ENCODE peak calls at places on chromosomes 12 and 14, in five cellular contexts. R is A549, W is K562, V is HepG2, T is GM23338. F is an unnamed sample.

GRCh38 chr12:47636908-47637780 is 68.7 kb downstream of the RPAP3 start:
- DNase-seq in R (no peak), V (peak), T (peak), W (peak), F (no peak)

GRCh38 chr14:28785096-28785952 is 18.7 kb downstream of the FOXG1 start:
- DNase-seq in V (no peak), R (no peak), W (no peak), T (peak), F (no peak)

GRCh38 chr12:120218680-120219606 is 18.0 kb upstream of the RPLP0 start:
- DNase-seq in V (peak), R (no peak), T (no peak), W (no peak), F (no peak)

GRCh38 chr12:101793401-101793800 is 37.4 kb downstream of the GNPTAB start:
- DNase-seq in T (no peak), V (no peak), R (no peak), W (peak), F (peak)

GRCh38 chr12:46472893-46473633 is 100.5 kb upstream of the SLC38A2 start:
- DNase-seq in T (no peak), V (peak), R (no peak), W (no peak), F (no peak)

GRCh38 chr14:80269338-80269935 is 58.1 kb upstream of the DIO2 start:
- DNase-seq in R (no peak), V (no peak), W (no peak), T (no peak), F (no peak)

GRCh38 chr12:14845350-14845750 is 2.0 kb upstream of the ART4 start:
- DNase-seq in W (peak), V (peak), R (peak), T (peak), F (no peak)

GRCh38 chr12:15423629-15424028 is 101.3 kb downstream of the PTPRO start:
- DNase-seq in V (no peak), W (no peak), T (no peak), R (no peak), F (no peak)

GRCh38 chr12:39595923-39596322 is 23.7 kb downstream of the ABCD2 start:
- DNase-seq in V (no peak), R (no peak), T (no peak), W (no peak), F (no peak)

GRCh38 chr14:104734051-104734587 is 10.1 kb downstream of the ADSS1 start:
- DNase-seq in V (no peak), W (no peak), T (no peak), R (no peak), F (no peak)

GRCh38 chr14:21840765-21841164 is 167.1 kb upstream of the OR4E1 start:
- DNase-seq in R (no peak), T (peak), V (no peak), W (no peak), F (no peak)

GRCh38 chr14:92718659-92719058 is 29.8 kb downstream of the LGMN start:
- DNase-seq in R (no peak), T (no peak), W (no peak), V (no peak), F (no peak)

GRCh38 chr12:1911598-1912575 is 6.6 kb downstream of the CACNA2D4 start:
- DNase-seq in T (no peak), W (no peak), R (no peak), V (no peak), F (no peak)

GRCh38 chr14:70317969-70318634 is 41.4 kb downstream of the COX16 start:
- DNase-seq in W (peak), T (peak), R (peak), V (peak), F (peak)

GRCh38 chr12:112997506-112997905 is 19.2 kb downstream of the OAS2 start:
- DNase-seq in T (peak), R (no peak), V (no peak), W (no peak), F (no peak)

GRCh38 chr14:58078471-58078870 is 73.5 kb downstream of the ARMH4 start:
- DNase-seq in V (no peak), T (no peak), R (no peak), W (no peak), F (no peak)

GRCh38 chr12:50528800-50529199 is 24.0 kb downstream of the DIP2B start:
- DNase-seq in V (no peak), R (no peak), W (no peak), T (no peak), F (no peak)

GRCh38 chr14:35853225-35853624 is 27.1 kb downstream of the BRMS1L start:
- DNase-seq in W (no peak), R (no peak), T (no peak), V (no peak), F (no peak)

GRCh38 chr14:105294142-105294597 is 6.6 kb downstream of the BRF1 start:
- DNase-seq in V (no peak), W (no peak), T (no peak), R (no peak), F (no peak)

GRCh38 chr14:77654001-77654431 is 37.6 kb upstream of the SPTLC2 start:
- DNase-seq in R (no peak), T (no peak), V (no peak), W (no peak), F (no peak)

GRCh38 chr12:55629058-55629841 is 7.4 kb upstream of the OR10P1 start:
- DNase-seq in W (no peak), V (no peak), T (no peak), R (no peak), F (no peak)

GRCh38 chr12:98638009-98638408 is 6.6 kb downstream of the IKBIP start:
- DNase-seq in V (no peak), T (no peak), W (no peak), R (no peak), F (no peak)

GRCh38 chr12:98639526-98639925 is 5.1 kb downstream of the IKBIP start:
- DNase-seq in W (no peak), V (no peak), T (no peak), R (no peak), F (no peak)

GRCh38 chr12:98637068-98637467 is 7.5 kb downstream of the IKBIP start:
- DNase-seq in W (no peak), R (no peak), T (no peak), V (no peak), F (no peak)

GRCh38 chr12:98635657-98636323 is 8.8 kb downstream of the IKBIP start:
- DNase-seq in V (peak), T (peak), W (no peak), R (peak), F (peak)
- TF ChIP-seq JUNB in V (no peak), T (no peak), W (no peak), R (peak), F (peak)

GRCh38 chr14:55712505-55712904 is 132.5 kb downstream of the KTN1 start:
- DNase-seq in W (no peak), T (no peak), V (no peak), R (no peak), F (no peak)
- TF ChIP-seq JUNB in W (no peak), T (no peak), V (no peak), R (no peak), F (no peak)

GRCh38 chr12:54564768-54565167 is 15.4 kb downstream of the PDE1B start:
- DNase-seq in V (no peak), T (peak), W (no peak), R (no peak), F (no peak)
- TF ChIP-seq JUNB in V (no peak), T (no peak), W (no peak), R (no peak), F (no peak)

DNA sequence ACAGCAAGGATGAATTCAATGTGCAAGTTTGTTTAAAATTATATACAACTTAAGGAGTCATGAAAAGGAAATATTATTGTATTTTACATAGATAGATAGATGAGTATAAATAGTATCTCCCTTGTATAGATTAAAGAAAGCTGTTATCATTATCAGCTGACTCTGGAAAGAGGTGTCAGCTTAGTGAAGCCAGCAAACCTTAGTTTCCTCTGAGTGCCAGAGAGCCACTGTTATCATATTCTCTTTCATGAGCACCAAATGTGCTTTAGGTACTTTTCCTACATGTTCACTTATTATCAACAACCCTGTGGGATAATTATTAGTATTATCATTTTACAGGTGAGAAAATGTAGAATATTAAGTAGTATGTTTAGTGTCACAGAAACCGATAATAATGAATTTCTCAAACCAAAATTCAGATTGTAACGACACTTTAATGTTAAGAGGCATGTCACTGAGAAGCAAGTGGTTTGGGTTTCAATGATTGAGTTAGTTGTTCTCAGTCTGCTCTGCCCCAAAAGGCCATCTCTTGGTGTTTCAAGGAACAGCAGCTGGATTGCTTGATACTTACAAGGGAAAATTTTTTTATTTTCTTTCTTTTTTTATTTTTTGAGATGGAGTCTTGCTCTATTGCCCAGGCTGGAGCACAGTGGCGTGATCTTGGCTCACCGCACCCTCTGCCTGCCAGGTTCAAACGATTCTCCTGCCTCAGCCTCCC is 53.7 kb downstream of the PLEKHA5 start:
- DNase-seq in R (no peak), W (no peak), V (no peak), T (peak), F (no peak)
- TF ChIP-seq JUNB in R (no peak), W (no peak), V (no peak), T (no peak), F (no peak)

GRCh38 chr12:90250766-90251165 is 542.1 kb upstream of the ATP2B1 start:
- DNase-seq in T (no peak), V (no peak), W (no peak), R (no peak), F (no peak)
- TF ChIP-seq JUNB in T (no peak), V (no peak), W (no peak), R (no peak), F (no peak)

GRCh38 chr12:69545081-69545480 is 40.2 kb upstream of the CCT2 start:
- DNase-seq in W (no peak), V (no peak), T (no peak), R (no peak), F (no peak)

GRCh38 chr12:69544087-69544486 is 41.2 kb upstream of the CCT2 start:
- DNase-seq in V (no peak), T (no peak), W (no peak), R (no peak), F (no peak)

DNA sequence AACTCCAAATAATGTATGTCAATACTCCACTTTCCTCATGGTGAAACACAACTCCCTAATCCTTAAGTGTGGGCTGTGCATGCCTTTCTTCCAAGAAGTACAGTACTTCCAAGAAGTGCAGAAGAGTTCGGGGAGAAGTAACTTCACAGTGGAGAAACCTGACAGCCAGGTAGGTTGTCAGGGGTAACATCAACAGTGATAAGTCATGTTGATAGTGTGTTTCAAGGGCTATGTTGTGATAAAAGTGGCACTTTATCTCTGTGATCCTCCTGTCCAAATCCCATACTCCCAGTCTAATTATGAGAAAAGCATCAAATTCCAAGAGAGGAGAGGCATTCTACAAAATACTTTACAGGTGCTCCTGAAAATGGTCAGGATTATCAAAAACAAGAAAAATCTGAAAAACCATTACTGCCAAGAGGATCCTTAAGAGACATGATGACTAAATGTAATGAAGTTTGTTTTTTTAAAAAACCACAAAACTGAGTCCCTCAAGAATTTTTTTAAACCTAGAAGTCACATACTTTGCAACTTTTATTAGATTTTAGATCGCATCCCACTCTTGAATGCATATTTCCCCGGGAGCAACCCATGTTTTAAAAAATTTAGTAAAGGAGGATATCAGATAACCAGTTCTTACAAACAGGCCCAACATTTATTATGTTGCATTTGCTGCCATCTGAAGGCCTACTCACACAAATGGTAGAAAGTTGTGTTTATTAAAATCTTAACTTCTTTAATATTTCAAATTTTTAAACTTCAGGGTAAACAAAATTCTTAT is 44.5 kb upstream of the CCT2 start:
- DNase-seq in R (no peak), W (no peak), T (no peak), V (no peak), F (no peak)
- TF ChIP-seq JUNB in R (no peak), W (no peak), T (no peak), V (no peak), F (no peak)